ENCODE peak calls at places on chromosomes 3 and 15, in seven cellular contexts. Y is IMR-90, R is stomach, U is pancreas, K is body of pancreas, I is psoas muscle, M is SK-N-SH. G is an unnamed sample.

GRCh38 chr3:61666615-61667320 is 105.4 kb downstream of the PTPRG start:
- DNase-seq in Y (no peak), R (no peak), U (no peak), K (no peak), I (no peak), M (no peak), G (no peak)

GRCh38 chr3:184142199-184142598 is 7.0 kb downstream of the EIF2B5 start:
- DNase-seq in Y (no peak), R (no peak), U (no peak), K (no peak), I (no peak), M (no peak), G (no peak)

GRCh38 chr3:83934208-83935150 is 1024.3 kb upstream of the CADM2 start:
- DNase-seq in Y (no peak), R (no peak), U (no peak), K (no peak), I (no peak), M (no peak), G (no peak)

GRCh38 chr15:94542391-94542790 is 311.0 kb downstream of the MCTP2 start:
- DNase-seq in Y (no peak), R (no peak), U (no peak), K (no peak), I (no peak), M (no peak), G (no peak)

GRCh38 chr3:73955671-73956070 is 330.9 kb upstream of the PDZRN3 start:
- DNase-seq in Y (no peak), R (no peak), U (no peak), K (no peak), I (no peak), M (no peak), G (no peak)

GRCh38 chr3:4416961-4417360 is 50.1 kb downstream of the SUMF1 start:
- DNase-seq in Y (peak), R (no peak), U (no peak), K (no peak), I (peak), M (peak), G (peak)

GRCh38 chr3:138947303-138948121 is 495 bp downstream of the FOXL2NB start:
- DNase-seq in Y (no peak), R (no peak), U (no peak), K (no peak), I (no peak), M (no peak), G (no peak)

GRCh38 chr15:65183847-65184159 is 1.3 kb downstream of the CLPX start:
- DNase-seq in Y (no peak), R (no peak), U (no peak), K (no peak), I (no peak), M (no peak), G (no peak)

GRCh38 chr15:67753901-67754300 is 71.4 kb upstream of the SKOR1 start:
- DNase-seq in Y (no peak), R (no peak), U (no peak), K (no peak), I (no peak), M (no peak), G (no peak)

GRCh38 chr3:187743195-187744141 is 1.8 kb downstream of the BCL6 start:
- DNase-seq in Y (peak), R (peak), U (peak), K (peak), I (peak), M (no peak), G (no peak)

GRCh38 chr15:41603941-41604660 is 45.1 kb downstream of the TYRO3 start:
- DNase-seq in Y (peak), R (peak), U (peak), K (peak), I (peak), M (peak), G (no peak)
- H3K4me3 ChIP-seq in Y (peak), R (no peak), U (no peak), K (no peak), I (peak), M (peak), G (peak)

GRCh38 chr3:191502583-191502982 is 41.6 kb downstream of the PYDC2 start:
- DNase-seq in Y (no peak), R (no peak), U (no peak), K (no peak), I (no peak), M (no peak), G (peak)
- TF ChIP-seq CTCF in Y (no peak), R (no peak), U (no peak), K (peak), I (no peak), M (peak), G (peak)

DNA sequence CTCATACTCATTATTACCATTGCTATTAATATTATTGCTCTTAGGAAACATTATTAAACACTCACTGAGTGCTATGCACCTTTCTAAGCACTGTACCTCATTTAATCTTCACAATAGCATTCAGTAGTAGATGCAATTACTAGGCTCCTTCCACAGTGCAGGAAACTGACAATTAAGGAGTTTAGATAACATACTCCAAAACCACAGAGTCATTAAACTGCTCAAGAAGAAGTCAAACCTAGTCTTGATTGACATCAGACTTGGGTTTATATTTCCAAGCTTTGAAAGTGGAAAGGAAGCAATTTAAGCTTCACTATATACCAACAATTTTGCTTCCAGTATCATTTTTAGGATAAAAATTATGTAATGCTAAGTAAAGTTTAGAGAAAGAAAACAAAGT is 490.1 kb upstream of the ARRDC4 start:
- DNase-seq in Y (no peak), R (no peak), U (no peak), K (no peak), I (no peak), M (no peak), G (no peak)
- H3K4me3 ChIP-seq in Y (no peak), R (no peak), U (no peak), K (no peak), I (no peak), M (no peak), G (no peak)

DNA sequence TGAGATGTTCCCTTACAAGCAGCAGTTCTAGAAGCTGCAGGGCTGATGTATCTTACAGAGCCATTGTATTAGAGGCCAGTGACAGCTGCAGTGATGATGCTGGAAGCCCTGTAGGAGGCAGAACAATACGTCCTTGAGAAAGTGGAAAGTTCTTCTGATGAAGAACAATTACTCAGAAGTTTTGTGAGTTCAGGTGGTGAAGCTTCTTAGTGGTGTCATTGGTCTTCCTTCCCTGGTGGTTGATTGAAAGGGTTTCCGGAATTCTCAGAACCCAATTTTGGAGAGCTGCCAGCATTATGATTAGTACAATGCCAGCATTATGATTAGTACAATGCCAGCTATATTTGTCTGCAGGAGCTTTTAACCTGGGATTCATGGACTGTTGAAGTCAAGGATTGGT is 356.4 kb downstream of the MFSD1 start:
- DNase-seq in Y (no peak), R (no peak), U (no peak), K (no peak), I (no peak), M (no peak), G (no peak)
- TF ChIP-seq CTCF in Y (no peak), R (no peak), U (no peak), K (no peak), I (no peak), M (peak), G (no peak)

GRCh38 chr3:56055616-56056350 is 412.5 kb downstream of the ERC2 start:
- DNase-seq in Y (no peak), R (no peak), U (no peak), K (no peak), I (no peak), M (no peak), G (no peak)

GRCh38 chr3:56064684-56065083 is 403.6 kb downstream of the ERC2 start:
- DNase-seq in Y (no peak), R (no peak), U (no peak), K (no peak), I (no peak), M (no peak), G (peak)

GRCh38 chr3:56061227-56061626 is 407.0 kb downstream of the ERC2 start:
- DNase-seq in Y (no peak), R (no peak), U (no peak), K (no peak), I (no peak), M (no peak), G (peak)
- H3K4me3 ChIP-seq in Y (no peak), R (no peak), U (no peak), K (no peak), I (no peak), M (no peak), G (peak)

GRCh38 chr15:79030470-79030869 is 60.1 kb downstream of the RASGRF1 start:
- DNase-seq in Y (no peak), R (no peak), U (no peak), K (no peak), I (no peak), M (no peak), G (no peak)
- TF ChIP-seq CTCF in Y (no peak), R (no peak), U (no peak), K (no peak), I (no peak), M (no peak), G (no peak)

GRCh38 chr3:175916151-175916946 is 1057.2 kb downstream of the NAALADL2 start:
- DNase-seq in Y (no peak), R (no peak), U (no peak), K (no peak), I (no peak), M (no peak), G (no peak)
- H3K4me3 ChIP-seq in Y (no peak), R (no peak), U (no peak), K (no peak), I (no peak), M (no peak), G (no peak)

DNA sequence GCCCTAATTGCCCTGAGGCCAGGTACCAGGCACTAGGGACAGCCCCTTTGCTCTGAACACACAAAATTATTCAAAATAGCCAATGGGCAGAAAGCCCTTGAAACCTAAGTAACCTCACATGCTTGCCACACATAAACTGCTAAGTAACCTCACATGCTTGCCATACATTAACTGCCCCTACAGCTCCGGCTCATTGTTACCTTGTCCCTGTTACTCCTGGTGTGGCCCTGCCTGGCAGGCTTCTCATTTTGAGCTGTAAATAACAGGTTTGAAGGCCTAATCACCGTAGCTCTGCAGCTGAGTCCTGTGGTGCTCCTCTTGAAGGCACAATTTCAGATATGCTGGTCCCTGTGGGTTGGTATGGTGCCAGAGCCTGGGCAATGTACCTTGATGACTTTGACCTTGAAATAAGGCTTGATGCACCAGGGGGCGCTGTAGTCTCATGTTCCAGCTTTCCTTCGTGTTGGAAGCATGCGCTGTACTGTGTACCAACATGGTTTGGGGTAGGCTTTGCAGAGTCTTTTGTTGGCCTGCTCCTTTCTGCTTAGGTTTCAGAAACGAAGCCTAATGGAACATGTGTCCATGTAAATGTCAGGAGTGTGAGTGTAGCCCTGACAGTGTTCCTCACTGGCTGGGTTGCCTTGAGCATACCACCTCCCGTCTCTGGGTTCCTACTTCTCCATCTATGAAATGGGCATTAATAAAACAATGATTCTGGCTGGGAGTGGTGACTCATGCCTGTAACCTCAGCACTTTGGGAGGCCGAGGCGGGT is 3.8 kb upstream of the CCR4 start:
- DNase-seq in Y (peak), R (peak), U (no peak), K (peak), I (peak), M (peak), G (peak)
- TF ChIP-seq CTCF in Y (peak), R (no peak), U (peak), K (peak), I (peak), M (peak), G (peak)

DNA sequence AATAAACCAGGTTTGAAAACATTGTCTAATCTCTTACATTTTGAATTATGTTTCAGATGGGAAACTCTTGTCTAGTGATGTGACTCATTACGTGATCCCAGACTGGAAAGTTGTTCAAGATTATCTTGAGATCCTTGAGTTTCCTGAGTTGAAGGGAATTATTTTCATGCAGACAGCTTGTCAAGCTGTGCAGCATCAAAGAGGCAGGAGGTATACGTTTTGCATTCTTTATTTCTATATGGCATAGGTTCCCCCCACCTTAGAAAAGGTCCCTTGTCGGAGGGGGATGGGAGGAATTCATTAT is 1.5 kb downstream of the DIS3L start:
- DNase-seq in Y (peak), R (no peak), U (no peak), K (no peak), I (no peak), M (no peak), G (no peak)
- H3K4me3 ChIP-seq in Y (no peak), R (peak), U (no peak), K (no peak), I (peak), M (peak), G (no peak)

GRCh38 chr3:178137831-178138230 is 398.4 kb upstream of the KCNMB2 start:
- DNase-seq in Y (no peak), R (no peak), U (no peak), K (no peak), I (no peak), M (no peak), G (no peak)
- TF ChIP-seq CTCF in Y (no peak), R (no peak), U (no peak), K (no peak), I (no peak), M (no peak), G (no peak)